ENCODE peak calls at places on chromosome 20, in four cellular contexts. V is body of pancreas, K is mesendoderm, N is adrenal gland. J is an unnamed sample. For H3K36me3, the result is how much of the 10 kb centered on the place peaks cover.

GRCh38 chr20:53582574-53583351 is 10.9 kb downstream of the ZNF217 start:
- DNase-seq in K (peak), N (no peak), V (peak), J (no peak)

GRCh38 chr20:3679749-3680700 is 1.8 kb downstream of the ADAM33 start:
- DNase-seq in N (no peak), V (no peak), K (peak), J (no peak)

GRCh38 chr20:52826722-52827121 is 145.4 kb upstream of the TSHZ2 start:
- DNase-seq in N (no peak), K (no peak), V (no peak), J (no peak)

GRCh38 chr20:5977223-5977622 is 26.8 kb downstream of the MCM8 start:
- DNase-seq in V (no peak), K (no peak), N (no peak), J (no peak)

GRCh38 chr20:63772781-63773520 is 33.4 kb downstream of the SLC2A4RG start:
- DNase-seq in K (no peak), N (peak), V (no peak), J (no peak)

GRCh38 chr20:50982372-50982771 is 23.8 kb downstream of the MOCS3 start:
- DNase-seq in V (no peak), N (no peak), K (no peak), J (no peak)

GRCh38 chr20:52494244-52494643 is 302.7 kb upstream of the ZFP64 start:
- DNase-seq in K (no peak), N (peak), V (peak), J (no peak)

GRCh38 chr20:4006640-4007039 is 8.7 kb downstream of the RNF24 start:
- DNase-seq in K (no peak), N (peak), V (peak), J (no peak)

GRCh38 chr20:25470045-25470444 is 62.6 kb downstream of the GINS1 start:
- DNase-seq in N (no peak), K (peak), V (peak), J (peak)

GRCh38 chr20:18019068-18019467 is 38.6 kb downstream of the OVOL2 start:
- DNase-seq in N (no peak), V (no peak), K (peak), J (no peak)

GRCh38 chr20:51884561-51884960 is 82.2 kb upstream of the SALL4 start:
- DNase-seq in K (peak), V (no peak), N (no peak), J (no peak)

GRCh38 chr20:10225439-10226080 is 6.9 kb downstream of the SNAP25 start:
- DNase-seq in V (no peak), N (no peak), K (peak), J (peak)

GRCh38 chr20:10591956-10592521 is 81.8 kb downstream of the JAG1 start:
- DNase-seq in V (no peak), K (no peak), N (no peak), J (no peak)

GRCh38 chr20:57662313-57663240 is 42.4 kb upstream of the ZBP1 start:
- DNase-seq in V (no peak), K (no peak), N (no peak), J (peak)

GRCh38 chr20:25199473-25200265 is 4.2 kb downstream of the ENTPD6 start:
- DNase-seq in N (no peak), K (no peak), V (no peak), J (no peak)

GRCh38 chr20:19673575-19673974 is 84.5 kb upstream of the RIN2 start:
- DNase-seq in N (peak), V (no peak), K (no peak), J (no peak)

GRCh38 chr20:14992071-14992654 is 654.8 kb upstream of the FLRT3 start:
- DNase-seq in K (no peak), N (no peak), V (no peak), J (no peak)

GRCh38 chr20:60956194-60956593 is 295.9 kb upstream of the CDH4 start:
- DNase-seq in N (no peak), V (no peak), K (no peak), J (no peak)

GRCh38 chr20:57392130-57392445 is 892 bp downstream of the RBM38 start:
- DNase-seq in V (no peak), K (no peak), N (peak), J (no peak)

GRCh38 chr20:60143450-60143849 is 185.2 kb downstream of the CDH26 start:
- DNase-seq in V (no peak), K (no peak), N (no peak), J (no peak)

GRCh38 chr20:34449674-34450592 is 66.3 kb upstream of the DYNLRB1 start:
- DNase-seq in K (no peak), V (no peak), N (no peak), J (no peak)
- H3K36me3 ChIP-seq in K (under half), V (under half), N (under half), J (under half)

DNA sequence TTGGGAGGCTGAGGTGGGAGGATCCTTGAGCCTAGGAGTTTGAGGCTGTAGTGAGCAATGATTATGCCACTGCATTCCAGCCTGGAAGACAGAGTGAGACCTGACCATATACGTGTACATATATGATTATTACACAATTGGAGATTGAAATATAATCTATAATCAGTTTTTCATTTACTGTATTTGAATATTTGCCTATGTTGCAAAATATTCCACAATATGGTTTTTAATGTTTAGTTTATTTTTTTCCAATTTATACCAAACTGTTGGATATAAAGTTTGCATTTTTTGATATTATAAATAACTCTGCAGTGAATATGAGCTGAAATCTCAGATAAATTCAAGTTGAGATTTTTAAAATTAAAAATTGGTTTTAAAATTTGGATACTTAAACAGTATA is 79.6 kb upstream of the SIRPG start:
- DNase-seq in K (no peak), N (no peak), V (no peak), J (no peak)
- H3K36me3 ChIP-seq in K (under half), N (under half), V (under half), J (under half)

GRCh38 chr20:38211200-38212097 is 46.4 kb upstream of the TGM2 start:
- DNase-seq in V (no peak), N (peak), K (no peak), J (no peak)
- H3K36me3 ChIP-seq in V (under half), N (under half), K (under half), J (under half)

GRCh38 chr20:37188787-37189186 is 9.4 kb upstream of the MROH8 start:
- DNase-seq in N (no peak), K (no peak), V (no peak), J (no peak)
- H3K36me3 ChIP-seq in N (under half), K (under half), V (under half), J (under half)

DNA sequence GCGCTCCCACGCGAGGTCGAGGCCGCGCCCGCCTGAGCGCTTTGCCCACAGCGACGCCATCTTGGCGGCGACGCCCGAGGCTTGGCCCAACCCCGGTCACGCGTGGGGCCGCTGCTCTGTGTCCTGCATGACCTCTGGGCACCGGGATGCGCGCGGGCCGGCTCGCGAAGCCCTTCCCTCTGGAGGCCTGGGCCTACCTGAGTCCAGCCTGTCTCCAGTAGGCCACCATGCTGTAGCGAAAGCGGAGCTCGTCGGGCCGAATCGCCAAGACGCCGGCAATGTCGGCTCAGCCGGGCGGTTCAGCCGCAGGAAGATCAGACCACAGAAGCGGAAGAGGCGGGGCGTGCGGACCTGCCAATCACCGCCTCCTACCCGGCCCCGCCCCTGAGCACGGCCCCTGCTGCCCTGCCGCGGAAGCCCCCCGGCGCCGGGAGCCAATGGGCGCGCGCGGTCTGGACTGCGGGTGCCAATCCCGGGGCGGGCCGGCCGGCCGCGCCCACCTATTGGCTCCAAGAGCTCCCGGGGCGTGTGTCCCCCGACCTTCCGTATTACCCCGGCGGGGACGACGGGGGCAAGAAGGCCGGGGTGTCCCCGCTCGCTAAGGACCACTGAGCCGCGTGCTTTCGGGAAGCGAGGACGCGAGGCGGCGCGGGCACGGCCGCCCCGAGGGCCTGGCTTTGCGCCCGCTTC is at the start of gene ATP5F1E:
- DNase-seq in N (peak), V (peak), K (peak), J (peak)
- H3K36me3 ChIP-seq in N (under half), V (under half), K (under half), J (under half)

GRCh38 chr20:41076776-41077175 is 48.2 kb downstream of the TOP1 start:
- DNase-seq in N (no peak), K (no peak), V (no peak), J (no peak)
- H3K36me3 ChIP-seq in N (under half), K (under half), V (under half), J (under half)

GRCh38 chr20:32626859-32627636 is 41.9 kb upstream of the NOL4L start:
- DNase-seq in N (no peak), V (no peak), K (no peak), J (no peak)
- H3K36me3 ChIP-seq in N (under half), V (under half), K (under half), J (under half)

J was measured in Caco-2.